ENCODE peak calls at places on chromosome 20, in seven cellular contexts. T is GM23338, N is MM.1S, D is H1, Z is fibroblast of lung, E is SK-N-MC, V is PC-3. F is an unnamed sample.

GRCh38 chr20:9928281-9928737 is 89.4 kb upstream of the PAK5 start:
- DNase-seq in E (no peak), T (no peak), V (no peak), Z (no peak), D (no peak), N (no peak), F (no peak)

GRCh38 chr20:25867776-25868649 is 171.4 kb upstream of the ZNF337 start:
- DNase-seq in N (peak; percentile 40), E (no peak), Z (peak; percentile 43), V (no peak), D (no peak), T (peak; percentile 88), F (peak; percentile 64)

GRCh38 chr20:19958923-19959322 is 58.2 kb upstream of the NAA20 start:
- DNase-seq in T (peak; percentile 56), V (no peak), D (no peak), E (no peak), Z (no peak), N (no peak), F (no peak)

GRCh38 chr20:1800777-1801176 is 94.4 kb upstream of the SIRPA start:
- DNase-seq in N (peak; percentile 52), T (no peak), E (no peak), Z (peak; percentile 65), D (no peak), V (peak; percentile 72), F (no peak)

GRCh38 chr20:20489623-20490341 is 121.9 kb downstream of the INSM1 start:
- DNase-seq in T (peak; percentile 28), D (no peak), N (no peak), E (no peak), V (no peak), Z (peak; percentile 60), F (no peak)

GRCh38 chr20:37890643-37891042 is 12.3 kb upstream of the VSTM2L start:
- DNase-seq in E (no peak), Z (no peak), D (no peak), T (no peak), N (no peak), V (no peak), F (no peak)

GRCh38 chr20:34771680-34772081 is 53.8 kb downstream of the NCOA6 start:
- DNase-seq in T (no peak), D (no peak), V (no peak), N (peak; percentile 59), E (no peak), Z (peak; percentile 12), F (no peak)

GRCh38 chr20:57928181-57928967 is 218.6 kb upstream of the PMEPA1 start:
- DNase-seq in Z (no peak), T (no peak), V (peak; percentile 66), E (no peak), D (no peak), N (no peak), F (no peak)

GRCh38 chr20:64158346-64159285 is 5.6 kb upstream of the MYT1 start:
- DNase-seq in D (no peak), E (no peak), N (no peak), V (no peak), Z (no peak), T (no peak), F (peak; percentile 24)

GRCh38 chr20:38890497-38890818 is 35.8 kb upstream of the FAM83D start:
- DNase-seq in E (no peak), D (no peak), T (no peak), N (no peak), Z (no peak), V (peak; percentile 43), F (no peak)

GRCh38 chr20:47687095-47687987 is 97.9 kb downstream of the SULF2 start:
- DNase-seq in N (no peak), V (no peak), T (no peak), E (no peak), Z (no peak), D (no peak), F (no peak)

GRCh38 chr20:49316704-49317103 is 38.8 kb upstream of the ZNFX1 start:
- DNase-seq in D (no peak), E (no peak), N (no peak), V (no peak), T (no peak), Z (no peak), F (no peak)

GRCh38 chr20:49318430-49319203 is 40.8 kb upstream of the ZNFX1 start:
- DNase-seq in N (no peak), D (no peak), Z (no peak), V (no peak), E (no peak), T (peak; percentile 65), F (peak; percentile 17)

GRCh38 chr20:49319204-49319809 is 41.5 kb upstream of the ZNFX1 start:
- DNase-seq in N (no peak), D (no peak), T (peak; percentile 18), E (no peak), Z (no peak), V (no peak), F (no peak)

GRCh38 chr20:49320460-49320859 is 42.6 kb upstream of the ZNFX1 start:
- DNase-seq in E (no peak), V (peak; percentile 72), D (no peak), T (peak; percentile 91), Z (peak; percentile 31), N (no peak), F (peak; percentile 63)

DNA sequence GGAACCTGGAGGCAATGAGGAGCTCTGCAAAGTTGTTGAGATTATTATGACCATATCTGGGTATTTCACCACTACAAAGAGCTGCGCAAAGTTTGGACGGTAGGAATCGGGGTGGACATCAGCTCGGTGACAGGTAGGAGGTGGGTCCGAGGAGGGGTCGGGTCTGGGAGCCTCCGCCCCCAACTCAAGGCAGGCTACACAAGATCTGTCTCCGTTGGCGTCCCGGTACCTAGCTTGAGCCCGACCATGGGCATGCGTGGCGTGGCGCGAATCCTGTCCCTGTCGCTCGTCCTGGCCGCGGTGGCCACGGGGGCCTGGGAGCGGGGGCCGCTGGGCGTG is 40.2 kb upstream of the ZNFX1 start:
- DNase-seq in V (no peak), Z (no peak), T (peak; percentile 42), N (no peak), D (no peak), E (no peak), F (no peak)
- TF ChIP-seq EZH2 in V (no peak), Z (peak; percentile 84), T (no peak), N (no peak), D (no peak), E (peak; percentile 95), F (no peak)

GRCh38 chr20:24745206-24745605 is 203.9 kb upstream of the CST7 start:
- DNase-seq in D (no peak), V (no peak), T (no peak), N (no peak), E (no peak), Z (no peak), F (no peak)

GRCh38 chr20:24745617-24746350 is 203.3 kb upstream of the CST7 start:
- DNase-seq in T (no peak), V (no peak), D (no peak), E (no peak), N (no peak), Z (no peak), F (no peak)

GRCh38 chr20:24747881-24748595 is 201.0 kb upstream of the CST7 start:
- DNase-seq in V (no peak), D (no peak), N (no peak), T (no peak), E (no peak), Z (no peak), F (no peak)

GRCh38 chr20:24746351-24746685 is 202.8 kb upstream of the CST7 start:
- DNase-seq in Z (no peak), E (no peak), V (peak; percentile 87), N (no peak), T (no peak), D (no peak), F (no peak)

GRCh38 chr20:24747015-24747712 is 201.9 kb upstream of the CST7 start:
- DNase-seq in E (no peak), D (no peak), V (no peak), T (no peak), Z (no peak), N (no peak), F (no peak)
- TF ChIP-seq EZH2 in E (no peak), D (no peak), V (no peak), T (no peak), Z (no peak), N (no peak), F (no peak)

DNA sequence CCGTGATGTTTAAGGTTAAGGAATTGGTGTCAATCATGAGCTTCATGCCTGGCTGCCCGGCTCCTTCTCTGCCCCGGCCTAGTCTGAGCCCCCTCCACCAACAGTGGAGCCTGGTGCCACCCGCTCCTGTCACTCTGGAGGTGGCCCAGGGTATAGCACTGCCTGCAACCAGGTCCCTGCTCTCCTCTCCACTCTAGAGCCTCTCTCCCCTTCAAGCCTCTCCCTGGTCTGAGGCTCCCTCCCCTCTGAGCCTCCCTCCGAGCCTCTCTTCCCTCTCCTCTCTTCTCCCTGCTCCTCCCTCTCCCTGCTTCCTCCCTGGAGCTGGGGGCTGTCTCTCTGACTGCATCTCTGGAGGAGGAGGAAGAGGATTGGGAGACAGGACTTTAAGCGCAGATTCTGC is 31.3 kb upstream of the MRGBP start:
- DNase-seq in D (no peak), Z (no peak), V (no peak), E (no peak), T (no peak), N (no peak), F (no peak)
- TF ChIP-seq EZH2 in D (no peak), Z (no peak), V (no peak), E (no peak), T (no peak), N (no peak), F (no peak)

GRCh38 chr20:609371-609964 is 641 bp downstream of the TCF15 start:
- DNase-seq in D (no peak), N (no peak), E (no peak), T (peak; percentile 46), V (no peak), Z (no peak), F (no peak)
- TF ChIP-seq EZH2 in D (peak; percentile 49), N (no peak), E (no peak), T (no peak), V (no peak), Z (peak; percentile 90), F (peak; percentile 92)

GRCh38 chr20:32978009-32978335 is 26.3 kb downstream of the SUN5 start:
- DNase-seq in Z (no peak), D (no peak), V (no peak), E (no peak), N (no peak), T (no peak), F (no peak)
- TF ChIP-seq EZH2 in Z (no peak), D (no peak), V (no peak), E (no peak), N (no peak), T (no peak), F (no peak)

DNA sequence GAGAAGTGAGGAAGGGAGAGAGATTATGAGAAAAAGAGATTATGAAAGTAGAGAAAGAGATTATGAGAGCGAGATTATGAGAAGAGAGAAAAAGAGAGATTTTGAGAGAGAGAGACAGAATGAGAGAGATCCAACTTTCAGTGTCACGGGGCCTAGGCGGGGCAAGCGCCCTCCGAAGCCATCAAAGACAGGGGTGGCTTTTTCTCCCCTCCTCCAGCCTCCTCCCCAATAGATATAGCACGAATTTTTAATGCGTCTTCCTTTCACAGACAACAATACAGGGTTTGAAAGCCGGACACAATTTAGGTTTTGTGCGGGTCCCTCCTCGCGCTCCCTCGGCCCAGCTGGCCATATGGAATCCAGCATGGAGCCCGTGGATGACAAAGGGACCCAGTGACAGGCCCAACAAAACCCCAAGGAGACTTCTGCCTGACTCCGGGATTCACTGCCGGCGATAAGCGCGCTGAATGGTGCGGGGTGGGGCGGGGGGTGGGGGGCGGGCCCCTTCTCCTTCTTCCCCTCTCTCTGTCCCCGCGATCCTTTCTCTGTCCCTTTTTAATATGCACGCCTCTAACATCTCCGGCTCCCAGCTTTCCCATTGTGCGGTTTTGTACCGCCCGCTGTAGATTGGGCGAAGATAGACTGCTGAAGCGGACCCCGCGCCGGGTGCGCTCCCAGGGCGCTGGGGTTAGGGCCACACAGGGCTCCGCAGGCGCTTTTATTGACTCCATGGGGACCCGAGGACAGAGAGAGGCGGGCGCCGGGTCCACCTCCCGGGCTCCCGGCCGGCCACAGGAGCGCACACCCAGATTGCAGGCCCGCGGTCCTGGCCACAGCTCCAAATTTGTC is 5.4 kb downstream of the NKX2-2 start:
- DNase-seq in Z (no peak), T (peak; percentile 43), D (no peak), N (no peak), V (no peak), E (no peak), F (no peak)
- TF ChIP-seq EZH2 in Z (no peak), T (no peak), D (no peak), N (no peak), V (no peak), E (no peak), F (no peak)